ENCODE peak calls at places on chromosomes 6 and 20, in five cellular contexts. T is fibroblast of the aortic adventitia, K is NCI-H1092 treated with DMSO at 0.1 percent for 48 hours, Z is retinal pigment epithelial cell, W is NAMALWA. R is an unnamed sample.
A peak's percentile ranks its signal among the peaks of the same experiment; 100 is the strongest.

GRCh38 chr6:150252714-150253444 is 110.0 kb downstream of the PPP1R14C start:
- DNase-seq in W (no peak), T (no peak), K (no peak), Z (no peak), R (no peak)

GRCh38 chr6:16766043-16766521 is 4.8 kb upstream of the ATXN1 start:
- DNase-seq in T (peak; percentile 93), W (no peak), K (no peak), Z (no peak), R (no peak)

GRCh38 chr6:140729521-140729920 is 1355.1 kb upstream of the CITED2 start:
- DNase-seq in W (no peak), K (no peak), T (no peak), Z (no peak), R (no peak)

GRCh38 chr6:14272111-14273085 is 154.8 kb downstream of the CD83 start:
- DNase-seq in Z (no peak), T (peak; percentile 84), K (no peak), W (no peak), R (no peak)

GRCh38 chr20:3350412-3350811 is 57.1 kb downstream of the DNAAF9 start:
- DNase-seq in K (no peak), Z (no peak), W (no peak), T (peak; percentile 5), R (no peak)

GRCh38 chr20:22939181-22939580 is 95.9 kb upstream of the SSTR4 start:
- DNase-seq in K (no peak), T (no peak), W (no peak), Z (no peak), R (no peak)

GRCh38 chr6:10901751-10902150 is 14.9 kb downstream of the SYCP2L start:
- DNase-seq in T (no peak), Z (no peak), K (no peak), W (peak; percentile 82), R (no peak)

GRCh38 chr20:63955281-63955845 is 853 bp downstream of the UCKL1 start:
- DNase-seq in T (peak; percentile 36), W (no peak), K (no peak), Z (no peak), R (no peak)

GRCh38 chr6:38567436-38567835 is 72.3 kb downstream of the BTBD9 start:
- DNase-seq in Z (peak; percentile 25), T (peak; percentile 94), K (peak; percentile 62), W (peak; percentile 35), R (no peak)

GRCh38 chr20:52001999-52002666 is 189.4 kb downstream of the ZFP64 start:
- DNase-seq in W (peak; percentile 26), Z (no peak), T (no peak), K (no peak), R (no peak)

R was measured in activated effector memory CD4-positive, alpha-beta T cell treated with Interleukin-2 at 50 U/mL for 16 hours.